ENCODE peak calls at places on chromosome X, in eight cellular contexts. One of them, this sample, is unnamed.

GRCh38 chrX:13180807-13181206 is 136.4 kb upstream of the FAM9C start:
- DNase-seq in COR-L47: no peak
- DNase-seq in cardiac fibroblast: peak
- DNase-seq in AG09309: peak
- DNase-seq in CD4-positive, alpha-beta T cell: no peak
- DNase-seq in stromal cell of bone marrow: peak
- DNase-seq in HT1080: peak
- DNase-seq in PC-9: no peak
- DNase-seq in this sample: no peak

GRCh38 chrX:8987672-8988250 is 46.2 kb downstream of the FAM9B start:
- DNase-seq in COR-L47: no peak
- DNase-seq in cardiac fibroblast: no peak
- DNase-seq in AG09309: no peak
- DNase-seq in CD4-positive, alpha-beta T cell: peak
- DNase-seq in stromal cell of bone marrow: no peak
- DNase-seq in HT1080: no peak
- DNase-seq in PC-9: no peak
- DNase-seq in this sample: no peak

GRCh38 chrX:107718156-107718621 is 57.4 kb downstream of the TSC22D3 start:
- DNase-seq in COR-L47: peak
- DNase-seq in cardiac fibroblast: peak
- DNase-seq in AG09309: peak
- DNase-seq in CD4-positive, alpha-beta T cell: peak
- DNase-seq in stromal cell of bone marrow: peak
- DNase-seq in HT1080: peak
- DNase-seq in PC-9: peak
- DNase-seq in this sample: peak

GRCh38 chrX:119427024-119427794 is 28.1 kb downstream of the SLC25A43 start:
- DNase-seq in COR-L47: no peak
- DNase-seq in cardiac fibroblast: peak
- DNase-seq in AG09309: no peak
- DNase-seq in CD4-positive, alpha-beta T cell: no peak
- DNase-seq in stromal cell of bone marrow: no peak
- DNase-seq in HT1080: peak
- DNase-seq in PC-9: no peak
- DNase-seq in this sample: no peak

GRCh38 chrX:41121766-41122165 is 36.5 kb downstream of the USP9X start:
- DNase-seq in COR-L47: no peak
- DNase-seq in cardiac fibroblast: no peak
- DNase-seq in AG09309: no peak
- DNase-seq in CD4-positive, alpha-beta T cell: no peak
- DNase-seq in stromal cell of bone marrow: no peak
- DNase-seq in HT1080: no peak
- DNase-seq in PC-9: no peak
- DNase-seq in this sample: no peak

GRCh38 chrX:40938418-40938817 is 146.8 kb upstream of the USP9X start:
- DNase-seq in COR-L47: no peak
- DNase-seq in cardiac fibroblast: peak
- DNase-seq in AG09309: no peak
- DNase-seq in CD4-positive, alpha-beta T cell: no peak
- DNase-seq in stromal cell of bone marrow: no peak
- DNase-seq in HT1080: peak
- DNase-seq in PC-9: no peak
- DNase-seq in this sample: no peak

GRCh38 chrX:154017766-154018517 is 1.8 kb downstream of the IRAK1 start:
- DNase-seq in COR-L47: no peak
- DNase-seq in cardiac fibroblast: no peak
- DNase-seq in AG09309: no peak
- DNase-seq in CD4-positive, alpha-beta T cell: no peak
- DNase-seq in stromal cell of bone marrow: no peak
- DNase-seq in HT1080: no peak
- DNase-seq in PC-9: no peak
- DNase-seq in this sample: no peak

GRCh38 chrX:120474085-120474484 is 5.0 kb upstream of the LAMP2 start:
- DNase-seq in COR-L47: no peak
- DNase-seq in cardiac fibroblast: no peak
- DNase-seq in AG09309: no peak
- DNase-seq in CD4-positive, alpha-beta T cell: no peak
- DNase-seq in stromal cell of bone marrow: no peak
- DNase-seq in HT1080: no peak
- DNase-seq in PC-9: no peak
- DNase-seq in this sample: no peak

GRCh38 chrX:65726708-65727107 is 59.3 kb downstream of the MSN start:
- DNase-seq in COR-L47: no peak
- DNase-seq in cardiac fibroblast: no peak
- DNase-seq in AG09309: no peak
- DNase-seq in CD4-positive, alpha-beta T cell: no peak
- DNase-seq in stromal cell of bone marrow: no peak
- DNase-seq in HT1080: no peak
- DNase-seq in PC-9: no peak
- DNase-seq in this sample: no peak

GRCh38 chrX:110444996-110445395 is 86.3 kb downstream of the RTL9 start:
- DNase-seq in COR-L47: no peak
- DNase-seq in cardiac fibroblast: no peak
- DNase-seq in AG09309: no peak
- DNase-seq in CD4-positive, alpha-beta T cell: no peak
- DNase-seq in stromal cell of bone marrow: no peak
- DNase-seq in HT1080: no peak
- DNase-seq in PC-9: no peak
- DNase-seq in this sample: no peak

GRCh38 chrX:43949669-43950068 is 23.5 kb downstream of the NDP start:
- DNase-seq in COR-L47: no peak
- DNase-seq in cardiac fibroblast: peak
- DNase-seq in AG09309: no peak
- DNase-seq in CD4-positive, alpha-beta T cell: peak
- DNase-seq in stromal cell of bone marrow: no peak
- DNase-seq in HT1080: peak
- DNase-seq in PC-9: no peak
- DNase-seq in this sample: no peak

GRCh38 chrX:23694606-23695005 is 27.3 kb downstream of the PRDX4 start:
- DNase-seq in COR-L47: peak
- DNase-seq in cardiac fibroblast: peak
- DNase-seq in AG09309: no peak
- DNase-seq in CD4-positive, alpha-beta T cell: peak
- DNase-seq in stromal cell of bone marrow: peak
- DNase-seq in HT1080: peak
- DNase-seq in PC-9: peak
- DNase-seq in this sample: peak